ENCODE peak calls at places on chromosomes 5 and 9, in six cellular contexts. One of them, this sample, is unnamed.

GRCh38 chr5:157197088-157197487 is 16.4 kb downstream of the ITK start:
- DNase-seq in SW 1271: no peak
- DNase-seq in fibroblast of pulmonary artery: no peak
- DNase-seq in EL: no peak
- DNase-seq in stimulated activated naive CD8-positive, alpha-beta T cell treated with anti-CD3 and anti-CD28 coated beads, Interleukin-15, amount 100 ng/mL, for 72 hours: peak
- DNase-seq in activated naive CD4-positive, alpha-beta T cell treated with Interleukin-2 at 50 U/mL for 16 hours: no peak
- DNase-seq in this sample: no peak

GRCh38 chr5:36723921-36724320 is 117.5 kb downstream of the SLC1A3 start:
- DNase-seq in SW 1271: no peak
- DNase-seq in fibroblast of pulmonary artery: no peak
- DNase-seq in EL: no peak
- DNase-seq in stimulated activated naive CD8-positive, alpha-beta T cell treated with anti-CD3 and anti-CD28 coated beads, Interleukin-15, amount 100 ng/mL, for 72 hours: no peak
- DNase-seq in activated naive CD4-positive, alpha-beta T cell treated with Interleukin-2 at 50 U/mL for 16 hours: no peak
- DNase-seq in this sample: no peak

GRCh38 chr5:6461793-6462650 is 13.4 kb downstream of the UBE2QL1 start:
- DNase-seq in SW 1271: no peak
- DNase-seq in fibroblast of pulmonary artery: no peak
- DNase-seq in EL: no peak
- DNase-seq in stimulated activated naive CD8-positive, alpha-beta T cell treated with anti-CD3 and anti-CD28 coated beads, Interleukin-15, amount 100 ng/mL, for 72 hours: no peak
- DNase-seq in activated naive CD4-positive, alpha-beta T cell treated with Interleukin-2 at 50 U/mL for 16 hours: no peak
- DNase-seq in this sample: no peak

GRCh38 chr9:86822006-86822405 is 125.3 kb downstream of the GAS1 start:
- DNase-seq in SW 1271: no peak
- DNase-seq in fibroblast of pulmonary artery: no peak
- DNase-seq in EL: no peak
- DNase-seq in stimulated activated naive CD8-positive, alpha-beta T cell treated with anti-CD3 and anti-CD28 coated beads, Interleukin-15, amount 100 ng/mL, for 72 hours: no peak
- DNase-seq in activated naive CD4-positive, alpha-beta T cell treated with Interleukin-2 at 50 U/mL for 16 hours: no peak
- DNase-seq in this sample: no peak

GRCh38 chr5:1437452-1437851 is 7.8 kb downstream of the SLC6A3 start:
- DNase-seq in SW 1271: peak
- DNase-seq in fibroblast of pulmonary artery: peak
- DNase-seq in EL: peak
- DNase-seq in stimulated activated naive CD8-positive, alpha-beta T cell treated with anti-CD3 and anti-CD28 coated beads, Interleukin-15, amount 100 ng/mL, for 72 hours: no peak
- DNase-seq in activated naive CD4-positive, alpha-beta T cell treated with Interleukin-2 at 50 U/mL for 16 hours: no peak
- DNase-seq in this sample: no peak

GRCh38 chr9:32486839-32487562 is 39.0 kb downstream of the RIGI start:
- DNase-seq in SW 1271: no peak
- DNase-seq in fibroblast of pulmonary artery: peak
- DNase-seq in EL: peak
- DNase-seq in stimulated activated naive CD8-positive, alpha-beta T cell treated with anti-CD3 and anti-CD28 coated beads, Interleukin-15, amount 100 ng/mL, for 72 hours: no peak
- DNase-seq in activated naive CD4-positive, alpha-beta T cell treated with Interleukin-2 at 50 U/mL for 16 hours: no peak
- DNase-seq in this sample: no peak

GRCh38 chr9:129544766-129545165 is 76.1 kb downstream of the C9orf50 start:
- DNase-seq in SW 1271: no peak
- DNase-seq in fibroblast of pulmonary artery: no peak
- DNase-seq in EL: peak
- DNase-seq in stimulated activated naive CD8-positive, alpha-beta T cell treated with anti-CD3 and anti-CD28 coated beads, Interleukin-15, amount 100 ng/mL, for 72 hours: no peak
- DNase-seq in activated naive CD4-positive, alpha-beta T cell treated with Interleukin-2 at 50 U/mL for 16 hours: no peak
- DNase-seq in this sample: no peak

GRCh38 chr5:50744761-50745160 is 78.3 kb downstream of the PARP8 start:
- DNase-seq in SW 1271: peak
- DNase-seq in fibroblast of pulmonary artery: peak
- DNase-seq in EL: peak
- DNase-seq in stimulated activated naive CD8-positive, alpha-beta T cell treated with anti-CD3 and anti-CD28 coated beads, Interleukin-15, amount 100 ng/mL, for 72 hours: no peak
- DNase-seq in activated naive CD4-positive, alpha-beta T cell treated with Interleukin-2 at 50 U/mL for 16 hours: no peak
- DNase-seq in this sample: no peak

GRCh38 chr9:124263800-124264426 is 6.2 kb downstream of the NEK6 start:
- DNase-seq in SW 1271: no peak
- DNase-seq in fibroblast of pulmonary artery: no peak
- DNase-seq in EL: no peak
- DNase-seq in stimulated activated naive CD8-positive, alpha-beta T cell treated with anti-CD3 and anti-CD28 coated beads, Interleukin-15, amount 100 ng/mL, for 72 hours: no peak
- DNase-seq in activated naive CD4-positive, alpha-beta T cell treated with Interleukin-2 at 50 U/mL for 16 hours: no peak
- DNase-seq in this sample: no peak

GRCh38 chr9:33023661-33024060 is 1.4 kb upstream of the DNAJA1 start:
- DNase-seq in SW 1271: no peak
- DNase-seq in fibroblast of pulmonary artery: no peak
- DNase-seq in EL: no peak
- DNase-seq in stimulated activated naive CD8-positive, alpha-beta T cell treated with anti-CD3 and anti-CD28 coated beads, Interleukin-15, amount 100 ng/mL, for 72 hours: no peak
- DNase-seq in activated naive CD4-positive, alpha-beta T cell treated with Interleukin-2 at 50 U/mL for 16 hours: no peak
- DNase-seq in this sample: no peak

GRCh38 chr9:111828193-111828592 is 33.5 kb upstream of the SHOC1 start:
- DNase-seq in SW 1271: no peak
- DNase-seq in fibroblast of pulmonary artery: peak
- DNase-seq in EL: peak
- DNase-seq in stimulated activated naive CD8-positive, alpha-beta T cell treated with anti-CD3 and anti-CD28 coated beads, Interleukin-15, amount 100 ng/mL, for 72 hours: no peak
- DNase-seq in activated naive CD4-positive, alpha-beta T cell treated with Interleukin-2 at 50 U/mL for 16 hours: no peak
- DNase-seq in this sample: no peak

GRCh38 chr5:122756263-122756911 is 18.5 kb upstream of the SNX2 start:
- DNase-seq in SW 1271: peak
- DNase-seq in fibroblast of pulmonary artery: peak
- DNase-seq in EL: peak
- DNase-seq in stimulated activated naive CD8-positive, alpha-beta T cell treated with anti-CD3 and anti-CD28 coated beads, Interleukin-15, amount 100 ng/mL, for 72 hours: peak
- DNase-seq in activated naive CD4-positive, alpha-beta T cell treated with Interleukin-2 at 50 U/mL for 16 hours: no peak
- DNase-seq in this sample: no peak

GRCh38 chr9:134136117-134136996 is 475 bp downstream of the WDR5 start:
- DNase-seq in SW 1271: no peak
- DNase-seq in fibroblast of pulmonary artery: peak
- DNase-seq in EL: peak
- DNase-seq in stimulated activated naive CD8-positive, alpha-beta T cell treated with anti-CD3 and anti-CD28 coated beads, Interleukin-15, amount 100 ng/mL, for 72 hours: peak
- DNase-seq in activated naive CD4-positive, alpha-beta T cell treated with Interleukin-2 at 50 U/mL for 16 hours: peak
- DNase-seq in this sample: peak

GRCh38 chr5:172858990-172859811 is 25.1 kb downstream of the ERGIC1 start:
- DNase-seq in SW 1271: peak
- DNase-seq in fibroblast of pulmonary artery: peak
- DNase-seq in EL: peak
- DNase-seq in stimulated activated naive CD8-positive, alpha-beta T cell treated with anti-CD3 and anti-CD28 coated beads, Interleukin-15, amount 100 ng/mL, for 72 hours: no peak
- DNase-seq in activated naive CD4-positive, alpha-beta T cell treated with Interleukin-2 at 50 U/mL for 16 hours: no peak
- DNase-seq in this sample: no peak

GRCh38 chr5:42985129-42986037 is 54.7 kb downstream of the ANXA2R start:
- DNase-seq in SW 1271: peak
- DNase-seq in fibroblast of pulmonary artery: peak
- DNase-seq in EL: peak
- DNase-seq in stimulated activated naive CD8-positive, alpha-beta T cell treated with anti-CD3 and anti-CD28 coated beads, Interleukin-15, amount 100 ng/mL, for 72 hours: no peak
- DNase-seq in activated naive CD4-positive, alpha-beta T cell treated with Interleukin-2 at 50 U/mL for 16 hours: no peak
- DNase-seq in this sample: no peak

GRCh38 chr9:84381508-84381907 is 41.0 kb upstream of the SLC28A3 start:
- DNase-seq in SW 1271: no peak
- DNase-seq in fibroblast of pulmonary artery: no peak
- DNase-seq in EL: no peak
- DNase-seq in stimulated activated naive CD8-positive, alpha-beta T cell treated with anti-CD3 and anti-CD28 coated beads, Interleukin-15, amount 100 ng/mL, for 72 hours: no peak
- DNase-seq in activated naive CD4-positive, alpha-beta T cell treated with Interleukin-2 at 50 U/mL for 16 hours: no peak
- DNase-seq in this sample: no peak

GRCh38 chr9:36934478-36935065 is 99.5 kb downstream of the PAX5 start:
- DNase-seq in SW 1271: no peak
- DNase-seq in fibroblast of pulmonary artery: no peak
- DNase-seq in EL: no peak
- DNase-seq in stimulated activated naive CD8-positive, alpha-beta T cell treated with anti-CD3 and anti-CD28 coated beads, Interleukin-15, amount 100 ng/mL, for 72 hours: no peak
- DNase-seq in activated naive CD4-positive, alpha-beta T cell treated with Interleukin-2 at 50 U/mL for 16 hours: no peak
- DNase-seq in this sample: no peak

GRCh38 chr9:79660615-79661014 is 88.8 kb downstream of the TLE4 start:
- DNase-seq in SW 1271: no peak
- DNase-seq in fibroblast of pulmonary artery: no peak
- DNase-seq in EL: no peak
- DNase-seq in stimulated activated naive CD8-positive, alpha-beta T cell treated with anti-CD3 and anti-CD28 coated beads, Interleukin-15, amount 100 ng/mL, for 72 hours: no peak
- DNase-seq in activated naive CD4-positive, alpha-beta T cell treated with Interleukin-2 at 50 U/mL for 16 hours: no peak
- DNase-seq in this sample: no peak

GRCh38 chr5:109486200-109486804 is 76.5 kb upstream of the PJA2 start:
- DNase-seq in SW 1271: no peak
- DNase-seq in fibroblast of pulmonary artery: no peak
- DNase-seq in EL: no peak
- DNase-seq in stimulated activated naive CD8-positive, alpha-beta T cell treated with anti-CD3 and anti-CD28 coated beads, Interleukin-15, amount 100 ng/mL, for 72 hours: no peak
- DNase-seq in activated naive CD4-positive, alpha-beta T cell treated with Interleukin-2 at 50 U/mL for 16 hours: no peak
- DNase-seq in this sample: no peak

GRCh38 chr9:126763130-126763764 is 41.6 kb upstream of the ZBTB43 start:
- DNase-seq in SW 1271: no peak
- DNase-seq in fibroblast of pulmonary artery: no peak
- DNase-seq in EL: peak
- DNase-seq in stimulated activated naive CD8-positive, alpha-beta T cell treated with anti-CD3 and anti-CD28 coated beads, Interleukin-15, amount 100 ng/mL, for 72 hours: no peak
- DNase-seq in activated naive CD4-positive, alpha-beta T cell treated with Interleukin-2 at 50 U/mL for 16 hours: no peak
- DNase-seq in this sample: no peak

GRCh38 chr5:128174951-128175350 is 91.4 kb downstream of the SLC12A2 start:
- DNase-seq in SW 1271: peak
- DNase-seq in fibroblast of pulmonary artery: peak
- DNase-seq in EL: peak
- DNase-seq in stimulated activated naive CD8-positive, alpha-beta T cell treated with anti-CD3 and anti-CD28 coated beads, Interleukin-15, amount 100 ng/mL, for 72 hours: no peak
- DNase-seq in activated naive CD4-positive, alpha-beta T cell treated with Interleukin-2 at 50 U/mL for 16 hours: no peak
- DNase-seq in this sample: no peak

GRCh38 chr5:132272341-132273210 is 15.1 kb downstream of the PDLIM4 start:
- DNase-seq in SW 1271: peak
- DNase-seq in fibroblast of pulmonary artery: peak
- DNase-seq in EL: peak
- DNase-seq in stimulated activated naive CD8-positive, alpha-beta T cell treated with anti-CD3 and anti-CD28 coated beads, Interleukin-15, amount 100 ng/mL, for 72 hours: peak
- DNase-seq in activated naive CD4-positive, alpha-beta T cell treated with Interleukin-2 at 50 U/mL for 16 hours: peak
- DNase-seq in this sample: peak

GRCh38 chr9:99626424-99626823 is 195.3 kb upstream of the NR4A3 start:
- DNase-seq in SW 1271: no peak
- DNase-seq in fibroblast of pulmonary artery: no peak
- DNase-seq in EL: no peak
- DNase-seq in stimulated activated naive CD8-positive, alpha-beta T cell treated with anti-CD3 and anti-CD28 coated beads, Interleukin-15, amount 100 ng/mL, for 72 hours: no peak
- DNase-seq in activated naive CD4-positive, alpha-beta T cell treated with Interleukin-2 at 50 U/mL for 16 hours: no peak
- DNase-seq in this sample: no peak

GRCh38 chr5:96067902-96068614 is 106.4 kb upstream of the ELL2 start:
- DNase-seq in SW 1271: peak
- DNase-seq in fibroblast of pulmonary artery: peak
- DNase-seq in EL: peak
- DNase-seq in stimulated activated naive CD8-positive, alpha-beta T cell treated with anti-CD3 and anti-CD28 coated beads, Interleukin-15, amount 100 ng/mL, for 72 hours: no peak
- DNase-seq in activated naive CD4-positive, alpha-beta T cell treated with Interleukin-2 at 50 U/mL for 16 hours: no peak
- DNase-seq in this sample: peak

GRCh38 chr5:157468293-157468965 is 8.4 kb downstream of the NIPAL4 start:
- DNase-seq in SW 1271: no peak
- DNase-seq in fibroblast of pulmonary artery: no peak
- DNase-seq in EL: no peak
- DNase-seq in stimulated activated naive CD8-positive, alpha-beta T cell treated with anti-CD3 and anti-CD28 coated beads, Interleukin-15, amount 100 ng/mL, for 72 hours: no peak
- DNase-seq in activated naive CD4-positive, alpha-beta T cell treated with Interleukin-2 at 50 U/mL for 16 hours: no peak
- DNase-seq in this sample: no peak

GRCh38 chr9:27394154-27394825 is 97.3 kb upstream of the EQTN start:
- DNase-seq in SW 1271: no peak
- DNase-seq in fibroblast of pulmonary artery: no peak
- DNase-seq in EL: no peak
- DNase-seq in stimulated activated naive CD8-positive, alpha-beta T cell treated with anti-CD3 and anti-CD28 coated beads, Interleukin-15, amount 100 ng/mL, for 72 hours: no peak
- DNase-seq in activated naive CD4-positive, alpha-beta T cell treated with Interleukin-2 at 50 U/mL for 16 hours: no peak
- DNase-seq in this sample: no peak

GRCh38 chr5:167143726-167144125 is 1147.7 kb upstream of the WWC1 start:
- DNase-seq in SW 1271: no peak
- DNase-seq in fibroblast of pulmonary artery: no peak
- DNase-seq in EL: no peak
- DNase-seq in stimulated activated naive CD8-positive, alpha-beta T cell treated with anti-CD3 and anti-CD28 coated beads, Interleukin-15, amount 100 ng/mL, for 72 hours: no peak
- DNase-seq in activated naive CD4-positive, alpha-beta T cell treated with Interleukin-2 at 50 U/mL for 16 hours: no peak
- DNase-seq in this sample: no peak

GRCh38 chr9:17009071-17009470 is 125.8 kb upstream of the CNTLN start:
- DNase-seq in SW 1271: no peak
- DNase-seq in fibroblast of pulmonary artery: no peak
- DNase-seq in EL: no peak
- DNase-seq in stimulated activated naive CD8-positive, alpha-beta T cell treated with anti-CD3 and anti-CD28 coated beads, Interleukin-15, amount 100 ng/mL, for 72 hours: no peak
- DNase-seq in activated naive CD4-positive, alpha-beta T cell treated with Interleukin-2 at 50 U/mL for 16 hours: no peak
- DNase-seq in this sample: no peak